ENCODE peak calls at places on chromosomes 3 and 15, in five cellular contexts. One of them, this sample, is unnamed.
A peak's percentile ranks its signal among the peaks of the same experiment; 100 is the strongest.

GRCh38 chr3:187963677-187964385 is 190.1 kb upstream of the LPP start:
- DNase-seq in psoas muscle: no peak
- DNase-seq in ovary: no peak
- DNase-seq in neuronal stem cell: no peak
- DNase-seq in PC-3: no peak
- DNase-seq in this sample: no peak

GRCh38 chr15:26866298-26867198 is at the start of gene GABRA5:
- DNase-seq in ovary: no peak
- DNase-seq in psoas muscle: no peak
- DNase-seq in PC-3: peak; percentile 15
- DNase-seq in neuronal stem cell: peak; percentile 57
- DNase-seq in this sample: no peak

GRCh38 chr15:33808720-33809119 is 159.6 kb upstream of the CHRM5 start:
- DNase-seq in psoas muscle: no peak
- DNase-seq in ovary: no peak
- DNase-seq in PC-3: no peak
- DNase-seq in neuronal stem cell: no peak
- DNase-seq in this sample: no peak

GRCh38 chr3:129003578-129004112 is 2.5 kb downstream of the EFCC1 start:
- DNase-seq in psoas muscle: no peak
- DNase-seq in neuronal stem cell: no peak
- DNase-seq in PC-3: peak; percentile 54
- DNase-seq in ovary: no peak
- DNase-seq in this sample: no peak

GRCh38 chr15:47813985-47814384 is 96.7 kb downstream of the SEMA6D start:
- DNase-seq in psoas muscle: no peak
- DNase-seq in PC-3: no peak
- DNase-seq in neuronal stem cell: no peak
- DNase-seq in ovary: no peak
- DNase-seq in this sample: no peak

GRCh38 chr3:134373942-134374790 is at the start of gene AMOTL2:
- DNase-seq in PC-3: peak; percentile 90
- DNase-seq in ovary: peak; percentile 86
- DNase-seq in neuronal stem cell: peak; percentile 96
- DNase-seq in psoas muscle: peak; percentile 96
- DNase-seq in this sample: peak; percentile 91

GRCh38 chr15:59247364-59247763 is 40.7 kb downstream of the LDHAL6B start:
- DNase-seq in neuronal stem cell: peak; percentile 51
- DNase-seq in PC-3: peak; percentile 72
- DNase-seq in psoas muscle: peak; percentile 54
- DNase-seq in ovary: peak; percentile 30
- DNase-seq in this sample: peak; percentile 81

GRCh38 chr3:58938057-58938456 is 111.8 kb downstream of the CFAP20DC start:
- DNase-seq in PC-3: no peak
- DNase-seq in psoas muscle: no peak
- DNase-seq in neuronal stem cell: no peak
- DNase-seq in ovary: no peak
- DNase-seq in this sample: no peak

GRCh38 chr3:73623996-73624362 is 762 bp downstream of the PDZRN3 start:
- DNase-seq in PC-3: no peak
- DNase-seq in psoas muscle: peak; percentile 87
- DNase-seq in neuronal stem cell: no peak
- DNase-seq in ovary: peak; percentile 56
- DNase-seq in this sample: peak; percentile 62

GRCh38 chr3:153640689-153641308 is 478.8 kb downstream of the RAP2B start:
- DNase-seq in PC-3: no peak
- DNase-seq in ovary: no peak
- DNase-seq in psoas muscle: no peak
- DNase-seq in neuronal stem cell: no peak
- DNase-seq in this sample: no peak

GRCh38 chr3:190252080-190252479 is 70.2 kb downstream of the CLDN1 start:
- DNase-seq in psoas muscle: no peak
- DNase-seq in ovary: peak; percentile 33
- DNase-seq in neuronal stem cell: no peak
- DNase-seq in PC-3: no peak
- DNase-seq in this sample: peak; percentile 37

GRCh38 chr3:78986702-78987101 is 781.1 kb downstream of the ROBO1 start:
- DNase-seq in neuronal stem cell: peak; percentile 71
- DNase-seq in psoas muscle: no peak
- DNase-seq in PC-3: no peak
- DNase-seq in ovary: no peak
- DNase-seq in this sample: no peak

GRCh38 chr15:92801774-92802464 is 98.2 kb upstream of the CHD2 start:
- DNase-seq in psoas muscle: peak; percentile 82
- DNase-seq in ovary: peak; percentile 66
- DNase-seq in PC-3: peak; percentile 72
- DNase-seq in neuronal stem cell: no peak
- DNase-seq in this sample: peak; percentile 39

GRCh38 chr3:195154111-195154791 is 116.7 kb downstream of the XXYLT1 start:
- DNase-seq in ovary: peak; percentile 51
- DNase-seq in psoas muscle: no peak
- DNase-seq in neuronal stem cell: no peak
- DNase-seq in PC-3: no peak
- DNase-seq in this sample: no peak

GRCh38 chr3:31106204-31106603 is 211.7 kb upstream of the GADL1 start:
- DNase-seq in PC-3: peak; percentile 82
- DNase-seq in neuronal stem cell: no peak
- DNase-seq in psoas muscle: no peak
- DNase-seq in ovary: no peak
- DNase-seq in this sample: no peak

GRCh38 chr3:25053360-25053759 is 374.7 kb upstream of the RARB start:
- DNase-seq in PC-3: no peak
- DNase-seq in ovary: no peak
- DNase-seq in psoas muscle: no peak
- DNase-seq in neuronal stem cell: no peak
- DNase-seq in this sample: no peak

GRCh38 chr3:13927295-13927694 is 47.4 kb upstream of the WNT7A start:
- DNase-seq in neuronal stem cell: no peak
- DNase-seq in psoas muscle: no peak
- DNase-seq in PC-3: peak; percentile 44
- DNase-seq in ovary: no peak
- DNase-seq in this sample: no peak

GRCh38 chr3:114213262-114213668 is 24.1 kb downstream of the ZNF80 start:
- DNase-seq in PC-3: no peak
- DNase-seq in psoas muscle: no peak
- DNase-seq in ovary: no peak
- DNase-seq in neuronal stem cell: no peak
- DNase-seq in this sample: no peak

GRCh38 chr3:69161587-69162196 is 39.3 kb upstream of the LMOD3 start:
- DNase-seq in ovary: peak; percentile 46
- DNase-seq in neuronal stem cell: peak; percentile 40
- DNase-seq in PC-3: peak; percentile 52
- DNase-seq in psoas muscle: no peak
- DNase-seq in this sample: peak; percentile 22

GRCh38 chr3:193711964-193712598 is 119.1 kb downstream of the OPA1 start:
- DNase-seq in ovary: no peak
- DNase-seq in neuronal stem cell: peak; percentile 31
- DNase-seq in PC-3: peak; percentile 47
- DNase-seq in psoas muscle: no peak
- DNase-seq in this sample: no peak

GRCh38 chr3:182479766-182480336 is 313.5 kb upstream of the ATP11B start:
- DNase-seq in psoas muscle: no peak
- DNase-seq in PC-3: no peak
- DNase-seq in neuronal stem cell: no peak
- DNase-seq in ovary: no peak
- DNase-seq in this sample: no peak

GRCh38 chr3:150737874-150738679 is 24.9 kb downstream of the SIAH2 start:
- DNase-seq in ovary: peak; percentile 54
- DNase-seq in PC-3: peak; percentile 60
- DNase-seq in psoas muscle: no peak
- DNase-seq in neuronal stem cell: no peak
- DNase-seq in this sample: peak; percentile 92

GRCh38 chr3:193761969-193762368 is 169.0 kb downstream of the OPA1 start:
- DNase-seq in PC-3: no peak
- DNase-seq in psoas muscle: no peak
- DNase-seq in ovary: no peak
- DNase-seq in neuronal stem cell: no peak
- DNase-seq in this sample: no peak

GRCh38 chr3:29280675-29281264 is at the start of gene RBMS3:
- DNase-seq in PC-3: peak; percentile 91
- DNase-seq in ovary: peak; percentile 93
- DNase-seq in neuronal stem cell: peak; percentile 64
- DNase-seq in psoas muscle: peak; percentile 92
- DNase-seq in this sample: peak; percentile 91

GRCh38 chr3:77690284-77690869 is 650.5 kb downstream of the ROBO2 start:
- DNase-seq in ovary: no peak
- DNase-seq in PC-3: no peak
- DNase-seq in neuronal stem cell: no peak
- DNase-seq in psoas muscle: no peak
- DNase-seq in this sample: no peak

GRCh38 chr15:62087671-62088360 is 21.0 kb downstream of the C2CD4A start:
- DNase-seq in neuronal stem cell: no peak
- DNase-seq in PC-3: peak; percentile 49
- DNase-seq in ovary: no peak
- DNase-seq in psoas muscle: no peak
- DNase-seq in this sample: no peak

GRCh38 chr3:138781012-138781470 is 53.7 kb downstream of the PIK3CB start:
- DNase-seq in PC-3: no peak
- DNase-seq in neuronal stem cell: no peak
- DNase-seq in ovary: no peak
- DNase-seq in psoas muscle: no peak
- DNase-seq in this sample: peak; percentile 50

GRCh38 chr3:30282052-30282708 is 324.2 kb upstream of the TGFBR2 start:
- DNase-seq in psoas muscle: no peak
- DNase-seq in PC-3: peak; percentile 89
- DNase-seq in neuronal stem cell: peak; percentile 49
- DNase-seq in ovary: no peak
- DNase-seq in this sample: no peak

GRCh38 chr3:28114893-28115292 is 126.5 kb upstream of the CMC1 start:
- DNase-seq in neuronal stem cell: no peak
- DNase-seq in ovary: no peak
- DNase-seq in PC-3: no peak
- DNase-seq in psoas muscle: no peak
- DNase-seq in this sample: no peak

GRCh38 chr3:133487920-133488540 is 85.5 kb upstream of the CDV3 start:
- DNase-seq in PC-3: peak; percentile 2
- DNase-seq in neuronal stem cell: no peak
- DNase-seq in ovary: no peak
- DNase-seq in psoas muscle: no peak
- DNase-seq in this sample: no peak

GRCh38 chr3:172102123-172102882 is 62.9 kb downstream of the FNDC3B start:
- DNase-seq in psoas muscle: no peak
- DNase-seq in ovary: no peak
- DNase-seq in neuronal stem cell: no peak
- DNase-seq in PC-3: no peak
- DNase-seq in this sample: no peak
- H3K4me1 ChIP-seq in psoas muscle: peaks cover 78% of the 10 kb centered on the region
- H3K4me1 ChIP-seq in ovary: peaks cover 9% of the 10 kb centered on the region
- H3K4me1 ChIP-seq in neuronal stem cell: peaks cover 36% of the 10 kb centered on the region
- H3K4me1 ChIP-seq in PC-3: peaks cover 10% of the 10 kb centered on the region
- H3K4me1 ChIP-seq in this sample: peaks cover 5% of the 10 kb centered on the region

DNA sequence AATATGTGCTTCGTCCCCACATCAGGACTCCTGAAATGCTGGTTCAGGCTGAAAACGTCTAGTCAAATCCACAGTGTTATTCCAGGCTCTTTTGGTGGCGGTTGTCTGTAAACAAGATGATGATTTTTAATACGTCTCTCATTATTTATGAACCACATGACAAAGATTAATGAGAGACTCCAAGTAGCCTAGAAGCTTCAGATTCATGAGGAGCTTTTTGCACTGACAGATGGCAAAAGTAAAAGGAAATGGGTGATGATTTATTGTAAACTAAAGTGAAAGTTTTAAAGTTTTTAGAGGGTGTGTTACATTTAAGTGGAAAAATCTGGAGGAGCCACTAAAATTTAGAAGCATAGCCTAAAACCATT is 77.0 kb downstream of the BBX start:
- DNase-seq in ovary: no peak
- DNase-seq in PC-3: no peak
- DNase-seq in psoas muscle: no peak
- DNase-seq in neuronal stem cell: no peak
- DNase-seq in this sample: no peak
- H3K4me3 ChIP-seq in ovary: peak overlapping the region; percentile 25
- H3K4me3 ChIP-seq in PC-3: peak overlapping the region; percentile 59
- H3K4me3 ChIP-seq in psoas muscle: peak overlapping the region; percentile 58
- H3K4me3 ChIP-seq in neuronal stem cell: no peak overlapping the region
- H3K4me3 ChIP-seq in this sample: no peak overlapping the region

DNA sequence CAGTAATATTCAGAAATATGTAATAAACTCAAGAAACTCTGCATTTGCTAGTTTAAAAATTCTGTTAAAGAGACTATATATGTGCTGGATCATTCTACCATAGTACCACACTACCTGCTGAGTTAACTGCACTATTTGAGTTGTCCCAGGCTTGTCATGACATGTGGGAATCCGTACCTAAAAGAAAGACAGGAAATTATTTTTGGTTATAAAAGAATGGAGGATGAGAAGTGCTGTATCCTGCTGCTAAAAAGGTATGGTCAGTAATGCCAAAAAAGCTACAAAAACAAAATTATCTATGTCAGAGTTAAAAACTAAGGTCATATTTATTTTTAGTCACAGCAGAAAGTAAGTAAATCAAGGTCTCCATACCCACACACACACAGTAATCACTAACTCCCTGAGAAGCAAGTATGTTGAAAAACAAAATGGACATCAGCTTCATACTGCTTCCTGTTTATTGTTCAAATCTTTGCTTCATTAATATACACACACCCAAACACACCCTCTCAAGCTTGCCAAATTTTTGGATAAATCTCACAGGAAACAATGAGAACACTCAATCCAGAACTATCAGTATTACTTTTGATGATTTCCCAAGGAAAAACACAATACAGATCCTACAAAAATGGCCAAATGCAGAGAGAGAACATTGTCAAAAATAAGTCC is 33.7 kb downstream of the DENND6A start:
- DNase-seq in neuronal stem cell: no peak
- DNase-seq in ovary: no peak
- DNase-seq in psoas muscle: no peak
- DNase-seq in PC-3: no peak
- DNase-seq in this sample: no peak
- H3K36me3 ChIP-seq in neuronal stem cell: peaks cover 4% of the 10 kb centered on the region
- H3K36me3 ChIP-seq in ovary: no peaks in the 10 kb centered on the region
- H3K36me3 ChIP-seq in psoas muscle: peaks cover 93% of the 10 kb centered on the region
- H3K36me3 ChIP-seq in PC-3: peaks cover 40% of the 10 kb centered on the region
- H3K36me3 ChIP-seq in this sample: no peaks in the 10 kb centered on the region

DNA sequence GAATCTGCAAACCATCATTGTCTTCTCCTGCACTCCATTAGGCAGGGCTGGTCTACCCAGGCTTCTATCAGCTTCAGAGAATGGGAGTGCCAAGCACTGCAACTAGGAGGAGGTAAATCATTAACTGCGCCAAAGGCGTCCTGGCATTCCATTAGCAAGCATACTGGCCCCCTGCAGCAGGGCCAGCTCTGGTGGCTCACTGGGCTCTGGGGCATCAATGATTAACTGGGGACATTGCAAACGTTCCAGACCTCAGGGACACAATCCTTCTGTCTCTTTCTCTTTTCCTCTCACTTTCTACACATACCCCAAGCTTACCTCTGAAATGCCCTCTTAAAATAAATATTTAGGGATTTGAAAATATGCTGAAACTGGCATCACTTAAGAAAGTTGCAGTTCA is 129.0 kb downstream of the MYLK start:
- DNase-seq in ovary: no peak
- DNase-seq in neuronal stem cell: no peak
- DNase-seq in PC-3: no peak
- DNase-seq in psoas muscle: no peak
- DNase-seq in this sample: no peak
- H3K4me1 ChIP-seq in ovary: peaks cover 4% of the 10 kb centered on the region
- H3K4me1 ChIP-seq in neuronal stem cell: peaks cover 26% of the 10 kb centered on the region
- H3K4me1 ChIP-seq in PC-3: peaks cover 43% of the 10 kb centered on the region
- H3K4me1 ChIP-seq in psoas muscle: no peaks in the 10 kb centered on the region
- H3K4me1 ChIP-seq in this sample: no peaks in the 10 kb centered on the region

GRCh38 chr3:43279532-43279931 is 6.8 kb upstream of the SNRK start:
- DNase-seq in psoas muscle: no peak
- DNase-seq in neuronal stem cell: no peak
- DNase-seq in ovary: no peak
- DNase-seq in PC-3: no peak
- DNase-seq in this sample: no peak
- H3K4me3 ChIP-seq in psoas muscle: no peak overlapping the region
- H3K4me3 ChIP-seq in neuronal stem cell: no peak overlapping the region
- H3K4me3 ChIP-seq in ovary: no peak overlapping the region
- H3K4me3 ChIP-seq in PC-3: no peak overlapping the region
- H3K4me3 ChIP-seq in this sample: no peak overlapping the region

This sample was measured in adrenal gland.